ENCODE peak calls at places on chromosomes 16 and 17, in four cellular contexts. N is fibroblast of lung, P is transverse colon, R is heart left ventricle. L is an unnamed sample.
A peak's percentile ranks its signal among the peaks of the same experiment; 100 is the strongest.

GRCh38 chr16:1088295-1089170 is 7.5 kb downstream of the C1QTNF8 start:
- DNase-seq in N (no peak), P (no peak), R (no peak), L (no peak)

GRCh38 chr17:78745407-78746088 is 36.5 kb downstream of the CYTH1 start:
- DNase-seq in N (peak; percentile 19), P (no peak), R (no peak), L (peak; percentile 73)

GRCh38 chr16:68000450-68000849 is 1.2 kb upstream of the DPEP2 start:
- DNase-seq in N (no peak), P (no peak), R (peak; percentile 53), L (peak; percentile 13)

GRCh38 chr17:3762922-3763776 is 37.8 kb downstream of the ITGAE start:
- DNase-seq in N (no peak), P (no peak), R (no peak), L (no peak)

GRCh38 chr16:2526135-2526534 is 5.1 kb downstream of the CEMP1 start:
- DNase-seq in N (no peak), P (no peak), R (no peak), L (no peak)

GRCh38 chr17:37400505-37400904 is 6.1 kb downstream of the ACACA start:
- DNase-seq in N (no peak), P (no peak), R (no peak), L (no peak)

GRCh38 chr16:69481901-69482341 is 57.5 kb downstream of the CYB5B start:
- DNase-seq in N (peak; percentile 57), P (peak; percentile 31), R (peak; percentile 88), L (peak; percentile 93)

GRCh38 chr17:63911657-63912100 is 621 bp upstream of the CSHL1 start:
- DNase-seq in N (peak; percentile 5), P (peak; percentile 44), R (no peak), L (peak; percentile 22)

GRCh38 chr17:5541610-5542202 is 42.6 kb downstream of the NLRP1 start:
- DNase-seq in N (no peak), P (no peak), R (no peak), L (no peak)

GRCh38 chr17:81009124-81009523 is 17.5 kb downstream of the CHMP6 start:
- DNase-seq in N (no peak), P (no peak), R (no peak), L (no peak)

GRCh38 chr16:84726079-84726669 is 26.4 kb downstream of the USP10 start:
- DNase-seq in N (peak; percentile 61), P (peak; percentile 93), R (peak; percentile 86), L (peak; percentile 90)

GRCh38 chr16:5003828-5004227 is 29.9 kb downstream of the NAGPA start:
- DNase-seq in N (no peak), P (no peak), R (no peak), L (no peak)

GRCh38 chr17:46884552-46884951 is 33.2 kb downstream of the WNT9B start:
- DNase-seq in N (no peak), P (no peak), R (no peak), L (no peak)
- TF ChIP-seq CTCF in N (no peak), P (no peak), R (no peak), L (no peak)

GRCh38 chr17:7392696-7393612 is 1.4 kb downstream of the PLSCR3 start:
- DNase-seq in N (no peak), P (no peak), R (no peak), L (no peak)
- H3K4me3 ChIP-seq in N (peak overlapping the region; percentile 96), P (no peak overlapping the region), R (peak overlapping the region; percentile 87), L (peak overlapping the region; percentile 84)

DNA sequence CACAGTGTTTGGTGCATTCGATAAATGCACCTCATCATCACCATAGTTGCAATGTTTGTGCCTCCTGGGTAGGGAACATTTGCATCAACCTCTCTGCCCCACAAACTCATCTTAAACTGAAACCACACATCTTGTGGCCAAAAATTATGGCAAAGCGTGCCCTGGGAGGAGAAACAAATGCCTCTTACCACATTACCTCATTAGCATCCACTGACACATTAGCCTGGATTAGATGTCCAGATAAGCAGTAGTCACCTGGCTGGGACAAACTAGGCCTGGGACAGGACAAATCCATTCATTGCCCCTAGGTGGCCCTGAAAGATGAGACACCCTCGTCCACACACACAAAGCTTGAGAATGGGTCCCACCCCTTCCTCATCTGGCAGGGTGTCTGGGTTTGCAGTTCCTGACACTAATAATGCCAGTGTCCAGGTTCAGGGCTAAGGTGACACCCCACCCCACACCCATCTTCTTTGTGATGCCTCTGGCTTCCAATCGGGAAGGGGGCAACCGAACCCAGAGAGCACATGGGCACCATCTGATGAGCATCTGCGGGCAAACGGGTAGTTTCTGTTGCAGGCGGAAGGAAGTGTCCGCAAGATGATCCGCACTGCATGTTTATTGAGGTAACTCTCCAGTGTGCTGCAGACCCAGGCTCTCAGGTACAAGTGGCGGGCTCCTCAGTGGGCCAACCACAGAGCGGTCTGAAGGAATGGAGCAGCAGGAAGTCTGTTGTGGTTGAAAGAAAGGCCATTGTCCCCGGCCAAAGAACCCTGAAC is 8.6 kb downstream of the XYLT1 start:
- DNase-seq in N (no peak), P (peak; percentile 38), R (no peak), L (no peak)
- TF ChIP-seq CTCF in N (no peak), P (no peak), R (no peak), L (no peak)

GRCh38 chr16:30895592-30896202 is 717 bp upstream of the CTF1 start:
- DNase-seq in N (no peak), P (no peak), R (no peak), L (peak; percentile 13)
- H3K4me3 ChIP-seq in N (peak overlapping the region; percentile 80), P (peak overlapping the region; percentile 40), R (peak overlapping the region; percentile 69), L (peak overlapping the region; percentile 72)